ENCODE peak calls at places on chromosomes 5 and 9, in eight cellular contexts. C is mucosa of descending colon, I is WERI-Rb-1, Y is endothelial cell, P is heart right ventricle, G is endothelial cell of umbilical vein, K is choroid plexus epithelial cell, B is nephron progenitor cell. T is an unnamed sample.

GRCh38 chr5:132205385-132206125 is 22.1 kb downstream of the P4HA2 start:
- DNase-seq in C (no peak), I (peak; percentile 63), Y (no peak), P (no peak), G (peak; percentile 53), K (peak; percentile 48), B (no peak), T (no peak)

GRCh38 chr9:123053711-123054110 is 20.2 kb downstream of the GPR21 start:
- DNase-seq in C (no peak), I (no peak), Y (no peak), P (no peak), G (peak; percentile 90), K (no peak), B (no peak), T (no peak)

GRCh38 chr5:76785493-76785892 is 33.3 kb upstream of the F2RL1 start:
- DNase-seq in C (no peak), I (no peak), Y (no peak), P (no peak), G (peak; percentile 78), K (peak; percentile 37), B (no peak), T (no peak)

GRCh38 chr9:4038182-4038723 is 261.6 kb downstream of the GLIS3 start:
- DNase-seq in C (no peak), I (no peak), Y (no peak), P (no peak), G (no peak), K (peak; percentile 22), B (no peak), T (peak; percentile 68)

GRCh38 chr5:176748967-176749935 is 61.1 kb upstream of the UNC5A start:
- DNase-seq in C (no peak), I (no peak), Y (no peak), P (no peak), G (no peak), K (no peak), B (no peak), T (no peak)

GRCh38 chr5:96157841-96158291 is 196.2 kb upstream of the ELL2 start:
- DNase-seq in C (no peak), I (no peak), Y (no peak), P (no peak), G (no peak), K (no peak), B (no peak), T (peak; percentile 59)

GRCh38 chr9:82797539-82797938 is 265.4 kb downstream of the RASEF start:
- DNase-seq in C (peak; percentile 64), I (peak; percentile 94), Y (no peak), P (peak; percentile 44), G (no peak), K (no peak), B (peak; percentile 12), T (no peak)

GRCh38 chr5:83095973-83096539 is 18.7 kb downstream of the XRCC4 start:
- DNase-seq in C (no peak), I (no peak), Y (no peak), P (no peak), G (peak; percentile 51), K (peak; percentile 61), B (no peak), T (peak; percentile 61)

GRCh38 chr5:173733831-173734491 is 117.5 kb upstream of the BOD1 start:
- DNase-seq in C (no peak), I (no peak), Y (no peak), P (no peak), G (no peak), K (no peak), B (no peak), T (no peak)

GRCh38 chr9:120440791-120441190 is 139.2 kb downstream of the CDK5RAP2 start:
- DNase-seq in C (no peak), I (no peak), Y (no peak), P (no peak), G (no peak), K (no peak), B (no peak), T (no peak)

GRCh38 chr9:87217056-87217455 is 269.8 kb upstream of the GAS1 start:
- DNase-seq in C (no peak), I (no peak), Y (no peak), P (no peak), G (no peak), K (no peak), B (no peak), T (no peak)

GRCh38 chr5:178304016-178304415 is 71.4 kb upstream of the PHYKPL start:
- DNase-seq in C (no peak), I (no peak), Y (no peak), P (no peak), G (no peak), K (no peak), B (no peak), T (no peak)

GRCh38 chr5:67693956-67694564 is 497.5 kb upstream of the CD180 start:
- DNase-seq in C (peak; percentile 31), I (no peak), Y (no peak), P (peak; percentile 73), G (no peak), K (peak; percentile 48), B (peak; percentile 1), T (peak; percentile 61)

GRCh38 chr5:79133657-79134451 is 22.2 kb downstream of the BHMT start:
- DNase-seq in C (peak; percentile 65), I (peak; percentile 81), Y (peak; percentile 75), P (peak; percentile 60), G (peak; percentile 88), K (peak; percentile 90), B (peak; percentile 76), T (peak; percentile 84)

DNA sequence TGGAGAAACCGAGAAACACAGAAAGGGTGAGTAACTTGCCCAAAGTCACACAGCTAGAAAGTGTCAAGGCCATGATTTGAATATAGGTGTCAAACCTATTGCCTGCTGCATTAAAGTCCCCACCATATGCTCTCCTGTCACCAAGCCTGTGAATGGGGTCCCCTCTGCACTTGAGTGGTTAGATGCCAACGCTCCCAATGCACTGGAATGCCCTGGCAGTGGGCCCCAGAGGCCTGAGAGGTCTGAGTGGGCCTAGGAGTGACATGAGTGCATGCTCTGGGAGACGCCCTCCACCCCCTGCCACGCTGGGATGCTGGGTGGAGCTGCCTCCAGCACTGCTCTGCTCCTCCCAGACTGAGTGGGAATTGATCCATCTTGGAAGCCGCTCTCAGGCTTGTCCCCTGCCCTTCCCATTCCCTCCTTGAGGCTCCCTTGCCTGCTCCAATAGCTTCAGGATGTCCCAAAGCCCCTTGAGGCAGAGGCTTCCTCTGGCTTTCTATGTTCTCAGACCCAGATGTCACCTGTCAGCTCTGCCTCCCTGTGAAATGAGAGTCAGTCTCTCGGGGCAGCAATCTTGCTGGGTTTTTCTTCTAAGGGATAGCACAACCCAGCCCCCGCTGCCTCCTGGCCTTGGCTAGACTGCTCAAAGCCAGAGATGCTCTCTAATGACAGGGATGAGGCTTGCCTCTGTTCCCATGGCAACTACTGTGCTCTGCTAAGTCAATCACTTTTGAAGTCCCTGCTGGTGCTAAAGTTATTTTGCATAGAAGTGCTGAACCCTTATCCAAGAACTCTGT is 6.6 kb upstream of the ARSI start:
- DNase-seq in C (no peak), I (peak; percentile 63), Y (no peak), P (no peak), G (no peak), K (no peak), B (peak; percentile 37), T (no peak)
- TF ChIP-seq CTCF in C (no peak), I (no peak), Y (no peak), P (no peak), G (no peak), K (no peak), B (no peak), T (no peak)

GRCh38 chr5:50727845-50728244 is 61.4 kb downstream of the PARP8 start:
- DNase-seq in C (no peak), I (no peak), Y (no peak), P (no peak), G (no peak), K (no peak), B (no peak), T (no peak)

GRCh38 chr5:50726475-50727148 is 60.2 kb downstream of the PARP8 start:
- DNase-seq in C (no peak), I (no peak), Y (no peak), P (no peak), G (no peak), K (no peak), B (no peak), T (no peak)

GRCh38 chr5:50724262-50724661 is 57.8 kb downstream of the PARP8 start:
- DNase-seq in C (no peak), I (no peak), Y (no peak), P (no peak), G (no peak), K (no peak), B (no peak), T (no peak)

GRCh38 chr5:50727149-50727496 is 60.7 kb downstream of the PARP8 start:
- DNase-seq in C (no peak), I (no peak), Y (no peak), P (no peak), G (no peak), K (no peak), B (no peak), T (peak; percentile 11)

DNA sequence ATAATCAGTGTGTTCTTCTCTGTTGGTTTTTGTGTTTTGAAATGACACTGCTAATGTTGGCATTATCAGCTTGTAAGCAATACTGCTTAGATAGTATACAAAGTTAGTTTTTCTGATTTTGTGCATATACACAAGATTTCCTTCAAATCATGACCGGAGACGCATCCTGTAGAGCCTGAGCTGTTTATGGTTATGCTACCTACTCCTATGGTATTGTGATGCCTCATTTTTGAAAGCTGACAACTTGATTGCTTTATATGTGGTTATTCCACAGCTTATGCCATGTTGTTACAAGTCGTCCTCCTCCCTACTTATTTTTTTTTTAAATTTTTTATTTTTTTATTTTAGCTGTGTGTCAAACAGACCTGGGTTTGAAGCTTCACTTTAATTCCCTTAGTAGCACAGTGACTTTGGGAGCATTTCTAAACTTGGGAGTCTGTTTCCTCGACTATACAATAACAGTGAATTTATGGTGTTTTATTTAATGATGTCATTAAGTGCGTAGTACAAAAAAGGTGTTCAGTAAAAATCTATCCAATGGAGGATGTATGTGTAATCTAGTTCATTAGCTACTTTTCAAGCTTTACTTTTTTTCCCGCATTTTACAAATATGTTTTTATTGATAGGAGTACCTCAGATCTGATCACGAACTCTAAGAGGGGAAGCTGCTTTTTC is 59.5 kb downstream of the PARP8 start:
- DNase-seq in C (no peak), I (no peak), Y (no peak), P (no peak), G (no peak), K (no peak), B (no peak), T (no peak)
- TF ChIP-seq CTCF in C (no peak), I (no peak), Y (no peak), P (no peak), G (no peak), K (no peak), B (no peak), T (no peak)

GRCh38 chr9:81335879-81336421 is 353.4 kb downstream of the TLE1 start:
- DNase-seq in C (no peak), I (no peak), Y (no peak), P (peak; percentile 60), G (no peak), K (no peak), B (no peak), T (no peak)
- TF ChIP-seq CTCF in C (no peak), I (no peak), Y (no peak), P (no peak), G (no peak), K (no peak), B (no peak), T (no peak)

DNA sequence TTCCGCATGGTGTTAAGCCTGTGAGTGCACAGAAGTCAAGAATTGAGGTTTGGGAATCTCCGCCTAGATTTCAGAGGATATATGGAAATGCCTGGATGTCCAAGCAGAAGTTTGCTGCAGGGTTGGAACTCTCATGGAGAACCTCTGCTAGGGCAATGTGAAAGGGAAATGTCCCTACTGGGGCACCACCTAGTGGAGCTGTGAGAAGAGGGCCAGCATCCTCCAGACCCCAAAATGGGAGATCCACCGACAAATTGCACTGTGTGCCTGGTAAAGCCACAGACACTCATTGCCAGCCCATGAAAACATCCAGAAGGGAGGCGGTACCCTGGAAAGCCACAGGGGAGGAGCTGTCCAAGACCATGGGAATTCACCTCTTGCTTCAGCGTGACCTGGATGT is 3.6 kb upstream of the SAXO1 start:
- DNase-seq in C (no peak), I (no peak), Y (no peak), P (no peak), G (no peak), K (no peak), B (no peak), T (no peak)
- TF ChIP-seq CTCF in C (no peak), I (peak; percentile 37), Y (no peak), P (no peak), G (no peak), K (peak; percentile 37), B (no peak), T (no peak)

T was measured in fibroblast of villous mesenchyme.